ENCODE peak calls at places on chromosome 7, in four cellular contexts. H, P, N and R are unnamed samples.

GRCh38 chr7:66778201-66778600 is 37.7 kb downstream of the RABGEF1 start:
- DNase-seq in H (no peak), P (no peak), N (no peak), R (no peak)

GRCh38 chr7:132249591-132249971 is 326.7 kb downstream of the PLXNA4 start:
- DNase-seq in H (no peak), P (no peak), N (no peak), R (no peak)

GRCh38 chr7:158252837-158253669 is 334.6 kb downstream of the PTPRN2 start:
- DNase-seq in H (no peak), P (no peak), N (no peak), R (no peak)

GRCh38 chr7:5420108-5420840 is 3.4 kb downstream of the TNRC18 start:
- DNase-seq in H (no peak), P (no peak), N (peak; percentile 34), R (no peak)

GRCh38 chr7:8932751-8933150 is 499.3 kb downstream of the NXPH1 start:
- DNase-seq in H (no peak), P (no peak), N (no peak), R (no peak)

GRCh38 chr7:118046086-118046485 is 137.9 kb upstream of the LSM8 start:
- DNase-seq in H (no peak), P (no peak), N (no peak), R (no peak)

GRCh38 chr7:1645071-1646015 is 24.7 kb upstream of the ELFN1 start:
- DNase-seq in H (no peak), P (no peak), N (no peak), R (no peak)

GRCh38 chr7:151590801-151591771 is 71.4 kb upstream of the RHEB start:
- DNase-seq in H (no peak), P (peak; percentile 24), N (no peak), R (no peak)

GRCh38 chr7:1622441-1622840 is 47.6 kb upstream of the ELFN1 start:
- DNase-seq in H (no peak), P (no peak), N (no peak), R (no peak)

GRCh38 chr7:142357953-142358520 is 100.2 kb upstream of the PRSS58 start:
- DNase-seq in H (peak; percentile 5), P (peak; percentile 80), N (peak; percentile 41), R (no peak)

GRCh38 chr7:44977304-44977858 is 1.4 kb downstream of the MYO1G start:
- DNase-seq in H (no peak), P (no peak), N (peak; percentile 50), R (peak; percentile 61)

GRCh38 chr7:111198255-111198654 is 107.3 kb downstream of the LRRN3 start:
- DNase-seq in H (no peak), P (no peak), N (no peak), R (no peak)

GRCh38 chr7:99473315-99473596 is 566 bp downstream of the ZNF789 start:
- DNase-seq in H (peak; percentile 33), P (peak; percentile 45), N (no peak), R (no peak)

GRCh38 chr7:158737064-158737695 is 32.6 kb upstream of the NCAPG2 start:
- DNase-seq in H (no peak), P (no peak), N (no peak), R (no peak)

GRCh38 chr7:39592586-39592985 is 26.4 kb downstream of the YAE1 start:
- DNase-seq in H (no peak), P (no peak), N (no peak), R (no peak)

GRCh38 chr7:128847721-128848211 is 14.9 kb upstream of the ATP6V1F start:
- DNase-seq in H (no peak), P (no peak), N (no peak), R (no peak)

GRCh38 chr7:123580406-123581161 is 21.0 kb upstream of the ASB15 start:
- DNase-seq in H (no peak), P (peak; percentile 47), N (peak; percentile 3), R (no peak)

GRCh38 chr7:93374345-93374940 is 142.3 kb downstream of the VPS50 start:
- DNase-seq in H (no peak), P (no peak), N (no peak), R (no peak)

GRCh38 chr7:830069-830468 is 2.2 kb upstream of the SUN1 start:
- DNase-seq in H (no peak), P (no peak), N (no peak), R (no peak)

GRCh38 chr7:64557601-64558322 is 5.1 kb downstream of the ZNF680 start:
- DNase-seq in H (no peak), P (no peak), N (no peak), R (no peak)

GRCh38 chr7:84553711-84554110 is 359.1 kb upstream of the SEMA3A start:
- DNase-seq in H (no peak), P (no peak), N (no peak), R (no peak)

GRCh38 chr7:152522551-152522950 is 86.7 kb upstream of the KMT2C start:
- DNase-seq in H (no peak), P (peak; percentile 73), N (no peak), R (no peak)

GRCh38 chr7:123916240-123916724 is 8.8 kb upstream of the SPAM1 start:
- DNase-seq in H (no peak), P (peak; percentile 4), N (no peak), R (no peak)

GRCh38 chr7:131602994-131603372 is 46.6 kb upstream of the PODXL start:
- DNase-seq in H (no peak), P (no peak), N (no peak), R (no peak)

GRCh38 chr7:54664235-54665228 is 94.5 kb downstream of the SEC61G start:
- DNase-seq in H (no peak), P (peak; percentile 71), N (no peak), R (no peak)

GRCh38 chr7:154644366-154644765 is 358.6 kb downstream of the PAXIP1 start:
- DNase-seq in H (no peak), P (no peak), N (no peak), R (no peak)

GRCh38 chr7:81330108-81330507 is 411.3 kb upstream of the SEMA3C start:
- DNase-seq in H (no peak), P (no peak), N (no peak), R (no peak)

GRCh38 chr7:117810642-117811512 is 62.4 kb downstream of the CTTNBP2 start:
- DNase-seq in H (no peak), P (no peak), N (no peak), R (no peak)

GRCh38 chr7:51705701-51706100 is 389.1 kb upstream of the COBL start:
- DNase-seq in H (no peak), P (peak; percentile 49), N (no peak), R (no peak)

GRCh38 chr7:90250601-90251303 is 5.8 kb downstream of the CFAP69 start:
- DNase-seq in H (no peak), P (no peak), N (no peak), R (no peak)

GRCh38 chr7:75756340-75757297 is 15.4 kb downstream of the CCL26 start:
- DNase-seq in H (no peak), P (peak; percentile 23), N (no peak), R (no peak)

GRCh38 chr7:142017451-142017850 is 21.8 kb downstream of the MGAM start:
- DNase-seq in H (no peak), P (no peak), N (no peak), R (no peak)

GRCh38 chr7:158271646-158272045 is 316.0 kb downstream of the PTPRN2 start:
- DNase-seq in H (no peak), P (no peak), N (no peak), R (no peak)

GRCh38 chr7:151008143-151008510 is 16.2 kb downstream of the ATG9B start:
- DNase-seq in H (no peak), P (no peak), N (peak; percentile 61), R (no peak)

GRCh38 chr7:3033581-3033980 is 10.1 kb downstream of the CARD11 start:
- DNase-seq in H (no peak), P (peak; percentile 47), N (no peak), R (no peak)

GRCh38 chr7:130154131-130154500 is 51.1 kb downstream of the TMEM209 start:
- DNase-seq in H (no peak), P (no peak), N (no peak), R (no peak)

GRCh38 chr7:159119851-159120539 is 24.7 kb downstream of the VIPR2 start:
- DNase-seq in H (no peak), P (no peak), N (no peak), R (no peak)

GRCh38 chr7:30965372-30965771 is 1.6 kb downstream of the GHRHR start:
- DNase-seq in H (no peak), P (no peak), N (no peak), R (no peak)